ENCODE peak calls at places on chromosomes 5 and 9, in seven cellular contexts. P is BJ; H is neuronal stem cell; S is CD8-positive, alpha-beta memory T cell; J is IMR-90; N is left ventricle myocardium inferior; O is neural progenitor cell. D is an unnamed sample. For H3K27me3, the result is how much of the 10 kb centered on the place peaks cover.

GRCh38 chr5:82422751-82423181 is 144.6 kb upstream of the RPS23 start:
- DNase-seq in O (no peak), J (no peak), N (no peak), H (no peak), S (no peak), P (no peak), D (no peak)

GRCh38 chr5:134423376-134423775 is 11.7 kb upstream of the CDKN2AIPNL start:
- DNase-seq in J (no peak), N (no peak), S (no peak), O (no peak), H (no peak), P (no peak), D (no peak)

GRCh38 chr5:149150457-149150856 is 9.2 kb downstream of the ABLIM3 start:
- DNase-seq in J (peak), N (no peak), H (no peak), P (no peak), O (no peak), S (no peak), D (no peak)

GRCh38 chr5:37769108-37769507 is 70.7 kb downstream of the GDNF start:
- DNase-seq in S (no peak), J (no peak), P (no peak), N (no peak), O (no peak), H (no peak), D (no peak)

GRCh38 chr9:33211695-33212393 is 28.1 kb upstream of the SPINK4 start:
- DNase-seq in S (no peak), N (no peak), O (peak), H (no peak), J (peak), P (no peak), D (no peak)

GRCh38 chr9:6924988-6925563 is 167.3 kb downstream of the KDM4C start:
- DNase-seq in J (no peak), N (no peak), H (no peak), S (no peak), P (no peak), O (no peak), D (no peak)

GRCh38 chr5:147863409-147864194 is 14.9 kb upstream of the SCGB3A2 start:
- DNase-seq in S (no peak), O (no peak), N (no peak), J (no peak), H (no peak), P (no peak), D (no peak)

GRCh38 chr9:111094433-111095421 is 56.5 kb upstream of the LPAR1 start:
- DNase-seq in P (peak), J (peak), N (no peak), S (no peak), H (no peak), O (no peak), D (no peak)

GRCh38 chr5:98570010-98570409 is 203.5 kb upstream of the RGMB start:
- DNase-seq in H (no peak), N (no peak), J (peak), P (peak), O (no peak), S (no peak), D (no peak)

GRCh38 chr9:90774682-90775081 is 26.9 kb upstream of the SYK start:
- DNase-seq in H (no peak), O (no peak), S (no peak), J (no peak), P (no peak), N (no peak), D (no peak)

GRCh38 chr9:100070071-100070470 is 28.7 kb downstream of the ERP44 start:
- DNase-seq in J (no peak), N (no peak), H (no peak), O (no peak), P (no peak), S (no peak), D (no peak)

GRCh38 chr5:151348789-151349188 is 1.4 kb upstream of the SLC36A2 start:
- DNase-seq in S (no peak), P (no peak), J (no peak), O (peak), N (no peak), H (no peak), D (no peak)

GRCh38 chr5:151347364-151347763 is at the start of gene SLC36A2:
- DNase-seq in P (no peak), O (no peak), N (no peak), H (no peak), S (no peak), J (no peak), D (no peak)

GRCh38 chr5:151357097-151357496 is 9.7 kb upstream of the SLC36A2 start:
- DNase-seq in H (no peak), N (no peak), P (no peak), O (peak), S (no peak), J (no peak), D (peak)

GRCh38 chr5:151345808-151346478 is 1.4 kb downstream of the SLC36A2 start:
- DNase-seq in P (no peak), H (no peak), N (no peak), J (peak), O (no peak), S (no peak), D (no peak)

DNA sequence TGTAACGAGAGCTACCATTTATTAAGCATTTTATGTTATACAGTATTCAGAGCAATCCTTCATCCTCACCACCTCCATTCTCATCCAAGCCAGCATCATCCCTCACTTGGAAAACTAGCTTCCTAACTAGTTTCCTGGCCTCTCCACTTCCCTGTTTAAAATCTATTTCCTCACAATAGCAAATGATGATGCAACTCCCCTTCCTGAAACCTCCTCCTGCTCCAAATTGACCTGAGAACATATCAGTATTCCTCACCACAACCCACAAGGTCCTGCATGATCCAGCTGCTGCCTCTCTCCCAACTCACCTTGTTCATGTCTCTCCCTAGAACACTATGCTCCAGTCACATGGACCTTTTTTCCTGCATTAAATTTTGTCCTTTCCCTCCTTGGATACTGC is 4.3 kb upstream of the SLC36A2 start:
- DNase-seq in J (no peak), P (no peak), N (no peak), H (no peak), S (no peak), O (no peak), D (no peak)
- H3K27me3 ChIP-seq in J (under half), P (under half), N (under half), H (under half), S (under half), O (under half), D (under half)

DNA sequence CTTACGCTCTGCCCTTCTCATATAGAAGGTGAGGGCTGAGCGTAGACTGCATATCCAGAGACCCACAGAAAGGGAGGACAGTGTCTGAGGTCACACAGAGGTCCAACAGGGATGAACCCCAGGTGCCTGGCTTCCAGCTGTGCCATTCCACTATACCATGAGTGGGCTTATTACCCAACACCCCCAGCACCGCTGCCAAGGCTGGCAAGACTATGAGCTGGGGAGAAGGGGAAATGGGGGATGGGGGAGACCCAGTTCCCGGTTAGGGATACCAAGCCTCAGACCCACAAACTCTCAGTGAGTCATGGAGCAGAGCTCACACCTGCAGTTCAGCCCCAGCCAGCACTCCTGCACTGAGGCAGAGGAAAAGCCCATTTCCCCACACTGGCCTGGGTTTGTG is 106.4 kb downstream of the PSD2 start:
- DNase-seq in P (no peak), H (no peak), S (no peak), O (no peak), J (no peak), N (no peak), D (no peak)
- H3K27me3 ChIP-seq in P (under half), H (half or more), S (under half), O (half or more), J (half or more), N (under half), D (half or more)

GRCh38 chr5:1431021-1431811 is 14.0 kb downstream of the SLC6A3 start:
- DNase-seq in J (no peak), S (no peak), H (no peak), N (no peak), O (no peak), P (no peak), D (peak)

GRCh38 chr5:1429066-1429465 is 16.2 kb downstream of the SLC6A3 start:
- DNase-seq in S (no peak), O (no peak), N (no peak), J (no peak), P (no peak), H (no peak), D (peak)

GRCh38 chr5:1429501-1429900 is 15.7 kb downstream of the SLC6A3 start:
- DNase-seq in N (no peak), S (no peak), J (no peak), P (no peak), H (no peak), O (no peak), D (peak)

GRCh38 chr5:1431896-1432295 is 13.3 kb downstream of the SLC6A3 start:
- DNase-seq in J (no peak), P (no peak), O (no peak), H (no peak), N (no peak), S (no peak), D (peak)

GRCh38 chr5:1430121-1430795 is 15.0 kb downstream of the SLC6A3 start:
- DNase-seq in H (no peak), S (no peak), J (no peak), P (no peak), N (no peak), O (no peak), D (peak)
- H3K27me3 ChIP-seq in H (under half), S (under half), J (under half), P (under half), N (under half), O (under half), D (under half)

GRCh38 chr5:88656196-88656935 is 226.6 kb downstream of the MEF2C start:
- DNase-seq in O (no peak), J (no peak), P (no peak), H (no peak), S (no peak), N (no peak), D (no peak)
- H3K27me3 ChIP-seq in O (half or more), J (under half), P (under half), H (under half), S (under half), N (half or more), D (under half)

GRCh38 chr9:3980212-3980611 is 319.7 kb downstream of the GLIS3 start:
- DNase-seq in O (no peak), P (no peak), N (no peak), S (no peak), H (no peak), J (no peak), D (no peak)
- H3K27me3 ChIP-seq in O (under half), P (under half), N (under half), S (under half), H (under half), J (under half), D (under half)

DNA sequence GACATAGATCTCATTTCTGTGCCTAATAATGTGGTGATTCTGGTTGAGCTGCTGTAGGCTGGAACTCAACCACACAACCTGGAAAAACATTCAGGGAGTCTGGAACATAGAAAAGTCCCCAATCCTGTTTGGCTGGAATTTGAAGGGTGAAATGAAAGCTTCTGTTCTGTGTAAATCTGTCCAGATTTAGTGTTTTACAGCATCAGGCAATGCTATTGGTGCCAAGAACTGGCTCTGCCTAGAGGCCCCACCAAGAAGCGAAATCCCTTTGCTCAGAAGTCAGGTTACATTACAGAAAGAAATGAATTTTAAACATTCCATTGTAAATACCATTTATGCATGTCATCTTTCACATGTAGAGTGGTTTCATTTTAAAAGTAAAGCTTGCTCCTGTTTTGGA is 56.3 kb downstream of the TMEM174 start:
- DNase-seq in O (no peak), P (peak), N (no peak), S (no peak), J (peak), H (no peak), D (no peak)
- H3K27me3 ChIP-seq in O (half or more), P (under half), N (half or more), S (under half), J (under half), H (half or more), D (half or more)

D was measured in H7.